ENCODE peak calls at places on chromosomes 1 and 21, in eight cellular contexts. One of them, this sample, is unnamed.

GRCh38 chr21:44636209-44637017 is 743 bp upstream of the KRTAP10-10 start:
- DNase-seq in AG04450: no peak
- DNase-seq in nephron progenitor cell: no peak
- DNase-seq in NCI-H1694: no peak
- DNase-seq in GM19239: no peak
- DNase-seq in neural crest cell: no peak
- DNase-seq in GM03348: no peak
- DNase-seq in stimulated activated CD4-positive, alpha-beta T cell treated with anti-CD3 and anti-CD28 coated beads, Interleukin-1b, Interleukin-23, amount 100 ng/mL, for 24 hours: no peak
- DNase-seq in this sample: no peak

GRCh38 chr1:228265167-228265566 is 57.3 kb downstream of the OBSCN start:
- DNase-seq in AG04450: no peak
- DNase-seq in nephron progenitor cell: no peak
- DNase-seq in NCI-H1694: no peak
- DNase-seq in GM19239: no peak
- DNase-seq in neural crest cell: no peak
- DNase-seq in GM03348: peak
- DNase-seq in stimulated activated CD4-positive, alpha-beta T cell treated with anti-CD3 and anti-CD28 coated beads, Interleukin-1b, Interleukin-23, amount 100 ng/mL, for 24 hours: no peak
- DNase-seq in this sample: no peak

GRCh38 chr1:41681331-41682136 is 197.1 kb upstream of the EDN2 start:
- DNase-seq in AG04450: no peak
- DNase-seq in nephron progenitor cell: no peak
- DNase-seq in NCI-H1694: no peak
- DNase-seq in GM19239: no peak
- DNase-seq in neural crest cell: no peak
- DNase-seq in GM03348: peak
- DNase-seq in stimulated activated CD4-positive, alpha-beta T cell treated with anti-CD3 and anti-CD28 coated beads, Interleukin-1b, Interleukin-23, amount 100 ng/mL, for 24 hours: no peak
- DNase-seq in this sample: no peak

GRCh38 chr1:85656948-85657347 is 51.3 kb downstream of the ZNHIT6 start:
- DNase-seq in AG04450: no peak
- DNase-seq in nephron progenitor cell: no peak
- DNase-seq in NCI-H1694: no peak
- DNase-seq in GM19239: no peak
- DNase-seq in neural crest cell: no peak
- DNase-seq in GM03348: no peak
- DNase-seq in stimulated activated CD4-positive, alpha-beta T cell treated with anti-CD3 and anti-CD28 coated beads, Interleukin-1b, Interleukin-23, amount 100 ng/mL, for 24 hours: no peak
- DNase-seq in this sample: no peak

GRCh38 chr1:233635765-233636502 is 22.0 kb downstream of the KCNK1 start:
- DNase-seq in AG04450: no peak
- DNase-seq in nephron progenitor cell: no peak
- DNase-seq in NCI-H1694: no peak
- DNase-seq in GM19239: no peak
- DNase-seq in neural crest cell: no peak
- DNase-seq in GM03348: no peak
- DNase-seq in stimulated activated CD4-positive, alpha-beta T cell treated with anti-CD3 and anti-CD28 coated beads, Interleukin-1b, Interleukin-23, amount 100 ng/mL, for 24 hours: no peak
- DNase-seq in this sample: peak

GRCh38 chr1:51378871-51379270 is 48.5 kb upstream of the TTC39A start:
- DNase-seq in AG04450: no peak
- DNase-seq in nephron progenitor cell: no peak
- DNase-seq in NCI-H1694: no peak
- DNase-seq in GM19239: no peak
- DNase-seq in neural crest cell: no peak
- DNase-seq in GM03348: no peak
- DNase-seq in stimulated activated CD4-positive, alpha-beta T cell treated with anti-CD3 and anti-CD28 coated beads, Interleukin-1b, Interleukin-23, amount 100 ng/mL, for 24 hours: no peak
- DNase-seq in this sample: no peak

GRCh38 chr1:193299038-193299437 is 112.6 kb upstream of the B3GALT2 start:
- DNase-seq in AG04450: no peak
- DNase-seq in nephron progenitor cell: no peak
- DNase-seq in NCI-H1694: no peak
- DNase-seq in GM19239: no peak
- DNase-seq in neural crest cell: no peak
- DNase-seq in GM03348: no peak
- DNase-seq in stimulated activated CD4-positive, alpha-beta T cell treated with anti-CD3 and anti-CD28 coated beads, Interleukin-1b, Interleukin-23, amount 100 ng/mL, for 24 hours: no peak
- DNase-seq in this sample: no peak

GRCh38 chr1:156420209-156421061 is 51.4 kb downstream of the RHBG start:
- DNase-seq in AG04450: no peak
- DNase-seq in nephron progenitor cell: no peak
- DNase-seq in NCI-H1694: no peak
- DNase-seq in GM19239: peak
- DNase-seq in neural crest cell: no peak
- DNase-seq in GM03348: no peak
- DNase-seq in stimulated activated CD4-positive, alpha-beta T cell treated with anti-CD3 and anti-CD28 coated beads, Interleukin-1b, Interleukin-23, amount 100 ng/mL, for 24 hours: no peak
- DNase-seq in this sample: no peak

GRCh38 chr1:24898152-24898908 is 31.7 kb downstream of the RUNX3 start:
- DNase-seq in AG04450: no peak
- DNase-seq in nephron progenitor cell: peak
- DNase-seq in NCI-H1694: no peak
- DNase-seq in GM19239: peak
- DNase-seq in neural crest cell: peak
- DNase-seq in GM03348: peak
- DNase-seq in stimulated activated CD4-positive, alpha-beta T cell treated with anti-CD3 and anti-CD28 coated beads, Interleukin-1b, Interleukin-23, amount 100 ng/mL, for 24 hours: no peak
- DNase-seq in this sample: no peak

GRCh38 chr1:228306275-228307217 is 98.7 kb downstream of the OBSCN start:
- DNase-seq in AG04450: no peak
- DNase-seq in nephron progenitor cell: no peak
- DNase-seq in NCI-H1694: peak
- DNase-seq in GM19239: no peak
- DNase-seq in neural crest cell: no peak
- DNase-seq in GM03348: no peak
- DNase-seq in stimulated activated CD4-positive, alpha-beta T cell treated with anti-CD3 and anti-CD28 coated beads, Interleukin-1b, Interleukin-23, amount 100 ng/mL, for 24 hours: no peak
- DNase-seq in this sample: no peak

GRCh38 chr1:53552981-53553733 is 94.0 kb downstream of the DMRTB1 start:
- DNase-seq in AG04450: no peak
- DNase-seq in nephron progenitor cell: peak
- DNase-seq in NCI-H1694: no peak
- DNase-seq in GM19239: no peak
- DNase-seq in neural crest cell: no peak
- DNase-seq in GM03348: no peak
- DNase-seq in stimulated activated CD4-positive, alpha-beta T cell treated with anti-CD3 and anti-CD28 coated beads, Interleukin-1b, Interleukin-23, amount 100 ng/mL, for 24 hours: no peak
- DNase-seq in this sample: no peak

This sample was measured in NCI-H2029 treated with DMSO at 0.1 percent for 48 hours.